ENCODE peak calls at places on chromosomes 6 and 20, in five cellular contexts. O is hypothalamus, N is RPMI7951, L is glutamatergic neuron, X is WTC11. P is an unnamed sample.

GRCh38 chr6:140774080-140774505 is 1358.6 kb upstream of the GJE1 start:
- DNase-seq in L (no peak), X (no peak), O (no peak), N (peak; percentile 76), P (no peak)

GRCh38 chr6:73739097-73739496 is 43.1 kb downstream of the CD109 start:
- DNase-seq in L (no peak), N (peak; percentile 57), X (no peak), O (no peak), P (peak; percentile 8)

GRCh38 chr6:6452002-6452401 is 131.5 kb upstream of the F13A1 start:
- DNase-seq in L (no peak), X (no peak), O (no peak), N (no peak), P (no peak)

GRCh38 chr20:24779166-24779565 is 169.9 kb upstream of the CST7 start:
- DNase-seq in X (no peak), N (no peak), L (no peak), O (no peak), P (no peak)

GRCh38 chr6:109447878-109448555 is 7.5 kb downstream of the SMPD2 start:
- DNase-seq in X (no peak), O (no peak), N (no peak), L (no peak), P (no peak)

GRCh38 chr6:15936503-15936902 is 192.4 kb upstream of the MYLIP start:
- DNase-seq in X (no peak), O (no peak), N (no peak), L (no peak), P (no peak)

GRCh38 chr6:131787079-131787478 is 20.7 kb upstream of the ENPP1 start:
- DNase-seq in X (no peak), O (no peak), N (no peak), L (no peak), P (no peak)

GRCh38 chr6:139296927-139297326 is 5.1 kb upstream of the TXLNB start:
- DNase-seq in N (peak; percentile 90), O (no peak), X (no peak), L (no peak), P (no peak)

GRCh38 chr6:37209461-37210205 is 39.7 kb downstream of the PIM1 start:
- DNase-seq in N (no peak), X (no peak), L (no peak), O (no peak), P (no peak)

GRCh38 chr6:26338810-26339209 is 26.2 kb upstream of the BTN3A2 start:
- DNase-seq in O (no peak), L (no peak), N (no peak), X (no peak), P (no peak)

GRCh38 chr6:73525546-73526330 is 4.9 kb upstream of the EEF1A1 start:
- DNase-seq in N (no peak), O (no peak), X (no peak), L (no peak), P (no peak)

GRCh38 chr6:111444794-111445193 is 38.2 kb downstream of the REV3L start:
- DNase-seq in N (no peak), O (no peak), L (no peak), X (no peak), P (no peak)

GRCh38 chr20:4272225-4272624 is 256.9 kb upstream of the RNF24 start:
- DNase-seq in L (no peak), N (peak; percentile 79), X (no peak), O (no peak), P (no peak)

GRCh38 chr6:147126618-147127022 is 77.6 kb upstream of the STXBP5 start:
- DNase-seq in X (no peak), L (no peak), O (no peak), N (peak; percentile 88), P (no peak)

GRCh38 chr20:12241065-12241464 is 323.4 kb downstream of the BTBD3 start:
- DNase-seq in X (no peak), L (no peak), O (no peak), N (peak; percentile 12), P (no peak)

GRCh38 chr20:32108814-32109391 is 611 bp upstream of the TM9SF4 start:
- DNase-seq in X (no peak), O (no peak), L (no peak), N (no peak), P (no peak)

GRCh38 chr6:169752074-169752623 is 727 bp downstream of the ERMARD start:
- DNase-seq in N (no peak), O (peak; percentile 30), L (no peak), X (no peak), P (no peak)

GRCh38 chr6:56437171-56437900 is 190.0 kb upstream of the COL21A1 start:
- DNase-seq in L (no peak), O (no peak), X (no peak), N (no peak), P (no peak)

GRCh38 chr6:15674690-15675386 is 12.0 kb upstream of the DTNBP1 start:
- DNase-seq in O (no peak), N (no peak), X (peak; percentile 25), L (no peak), P (peak; percentile 31)

GRCh38 chr6:52966101-52966500 is 29.0 kb downstream of the GSTA4 start:
- DNase-seq in N (no peak), O (no peak), L (no peak), X (no peak), P (no peak)

GRCh38 chr6:20340459-20340858 is 61.2 kb upstream of the E2F3 start:
- DNase-seq in X (no peak), N (peak; percentile 10), O (no peak), L (no peak), P (no peak)

GRCh38 chr6:166415306-166415705 is 32.6 kb upstream of the MPC1 start:
- DNase-seq in X (no peak), N (no peak), L (no peak), O (no peak), P (no peak)

GRCh38 chr6:111610548-111611172 is 5.0 kb upstream of the TRAF3IP2 start:
- DNase-seq in X (no peak), L (no peak), O (no peak), N (no peak), P (no peak)

GRCh38 chr6:90406142-90406794 is 109.6 kb upstream of the BACH2 start:
- DNase-seq in L (no peak), N (peak; percentile 80), X (no peak), O (no peak), P (no peak)

GRCh38 chr20:47250360-47250759 is 106.1 kb downstream of the ZMYND8 start:
- DNase-seq in L (no peak), N (no peak), X (no peak), O (no peak), P (no peak)

GRCh38 chr6:140979642-140980091 is 1153.1 kb upstream of the GJE1 start:
- DNase-seq in L (no peak), N (no peak), O (no peak), X (no peak), P (no peak)

GRCh38 chr6:44856495-44856878 is 469.0 kb downstream of the CDC5L start:
- DNase-seq in N (no peak), L (no peak), O (no peak), X (no peak), P (no peak)

GRCh38 chr6:39806277-39806676 is 14.1 kb downstream of the DAAM2 start:
- DNase-seq in N (no peak), X (no peak), O (no peak), L (no peak), P (no peak)

GRCh38 chr6:151325075-151326050 is 66.0 kb downstream of the ZBTB2 start:
- DNase-seq in X (peak; percentile 58), L (peak; percentile 28), N (peak; percentile 81), O (peak; percentile 12), P (peak; percentile 60)